ENCODE peak calls at places on chromosomes 2 and 18, in nine cellular contexts. One of them, this sample, is unnamed.

GRCh38 chr2:233845301-233846060 is 8.9 kb downstream of the HJURP start:
- DNase-seq in psoas muscle: no peak
- DNase-seq in right atrium auricular region: peak
- DNase-seq in Calu3: no peak
- DNase-seq in lower leg skin: peak
- DNase-seq in mucosa of descending colon: no peak
- DNase-seq in non-pigmented ciliary epithelial cell: no peak
- DNase-seq in CD8-positive, alpha-beta T cell: no peak
- DNase-seq in spleen: peak
- DNase-seq in this sample: no peak

GRCh38 chr2:71156531-71156930 is 26.1 kb downstream of the MPHOSPH10 start:
- DNase-seq in psoas muscle: no peak
- DNase-seq in right atrium auricular region: no peak
- DNase-seq in Calu3: no peak
- DNase-seq in lower leg skin: no peak
- DNase-seq in mucosa of descending colon: no peak
- DNase-seq in non-pigmented ciliary epithelial cell: no peak
- DNase-seq in CD8-positive, alpha-beta T cell: no peak
- DNase-seq in spleen: no peak
- DNase-seq in this sample: no peak

GRCh38 chr2:189304360-189304759 is 124.8 kb upstream of the COL5A2 start:
- DNase-seq in psoas muscle: no peak
- DNase-seq in right atrium auricular region: no peak
- DNase-seq in Calu3: no peak
- DNase-seq in lower leg skin: no peak
- DNase-seq in mucosa of descending colon: no peak
- DNase-seq in non-pigmented ciliary epithelial cell: no peak
- DNase-seq in CD8-positive, alpha-beta T cell: peak
- DNase-seq in spleen: no peak
- DNase-seq in this sample: no peak

GRCh38 chr18:46485675-46486200 is 171.3 kb downstream of the LOXHD1 start:
- DNase-seq in psoas muscle: no peak
- DNase-seq in right atrium auricular region: no peak
- DNase-seq in Calu3: no peak
- DNase-seq in lower leg skin: no peak
- DNase-seq in mucosa of descending colon: no peak
- DNase-seq in non-pigmented ciliary epithelial cell: no peak
- DNase-seq in CD8-positive, alpha-beta T cell: no peak
- DNase-seq in spleen: no peak
- DNase-seq in this sample: no peak

GRCh38 chr2:74205586-74205985 is 7.2 kb downstream of the MTHFD2 start:
- DNase-seq in psoas muscle: no peak
- DNase-seq in right atrium auricular region: no peak
- DNase-seq in Calu3: peak
- DNase-seq in lower leg skin: peak
- DNase-seq in mucosa of descending colon: peak
- DNase-seq in non-pigmented ciliary epithelial cell: no peak
- DNase-seq in CD8-positive, alpha-beta T cell: peak
- DNase-seq in spleen: no peak
- DNase-seq in this sample: no peak

GRCh38 chr2:144430722-144431163 is 89.2 kb downstream of the ZEB2 start:
- DNase-seq in psoas muscle: no peak
- DNase-seq in right atrium auricular region: no peak
- DNase-seq in Calu3: no peak
- DNase-seq in lower leg skin: no peak
- DNase-seq in mucosa of descending colon: no peak
- DNase-seq in non-pigmented ciliary epithelial cell: no peak
- DNase-seq in CD8-positive, alpha-beta T cell: no peak
- DNase-seq in spleen: no peak
- DNase-seq in this sample: no peak

GRCh38 chr18:3777719-3778118 is 327.7 kb downstream of the TGIF1 start:
- DNase-seq in psoas muscle: no peak
- DNase-seq in right atrium auricular region: no peak
- DNase-seq in Calu3: no peak
- DNase-seq in lower leg skin: no peak
- DNase-seq in mucosa of descending colon: no peak
- DNase-seq in non-pigmented ciliary epithelial cell: no peak
- DNase-seq in CD8-positive, alpha-beta T cell: no peak
- DNase-seq in spleen: no peak
- DNase-seq in this sample: no peak

GRCh38 chr2:110170102-110170501 is 34.7 kb downstream of the NPHP1 start:
- DNase-seq in psoas muscle: no peak
- DNase-seq in right atrium auricular region: no peak
- DNase-seq in Calu3: no peak
- DNase-seq in lower leg skin: no peak
- DNase-seq in mucosa of descending colon: no peak
- DNase-seq in non-pigmented ciliary epithelial cell: no peak
- DNase-seq in CD8-positive, alpha-beta T cell: no peak
- DNase-seq in spleen: no peak
- DNase-seq in this sample: no peak

GRCh38 chr2:47056875-47057731 is 98.0 kb downstream of the STPG4 start:
- DNase-seq in psoas muscle: peak
- DNase-seq in right atrium auricular region: peak
- DNase-seq in Calu3: no peak
- DNase-seq in lower leg skin: no peak
- DNase-seq in mucosa of descending colon: peak
- DNase-seq in non-pigmented ciliary epithelial cell: no peak
- DNase-seq in CD8-positive, alpha-beta T cell: no peak
- DNase-seq in spleen: no peak
- DNase-seq in this sample: no peak

GRCh38 chr2:46996300-46996843 is 80.8 kb upstream of the MCFD2 start:
- DNase-seq in psoas muscle: no peak
- DNase-seq in right atrium auricular region: no peak
- DNase-seq in Calu3: no peak
- DNase-seq in lower leg skin: no peak
- DNase-seq in mucosa of descending colon: no peak
- DNase-seq in non-pigmented ciliary epithelial cell: no peak
- DNase-seq in CD8-positive, alpha-beta T cell: no peak
- DNase-seq in spleen: no peak
- DNase-seq in this sample: no peak

GRCh38 chr2:72793798-72794447 is 31.9 kb downstream of the EXOC6B start:
- DNase-seq in psoas muscle: no peak
- DNase-seq in right atrium auricular region: no peak
- DNase-seq in Calu3: no peak
- DNase-seq in lower leg skin: no peak
- DNase-seq in mucosa of descending colon: no peak
- DNase-seq in non-pigmented ciliary epithelial cell: no peak
- DNase-seq in CD8-positive, alpha-beta T cell: no peak
- DNase-seq in spleen: no peak
- DNase-seq in this sample: no peak

GRCh38 chr2:63652063-63652985 is 63.6 kb downstream of the MDH1 start:
- DNase-seq in psoas muscle: no peak
- DNase-seq in right atrium auricular region: no peak
- DNase-seq in Calu3: no peak
- DNase-seq in lower leg skin: no peak
- DNase-seq in mucosa of descending colon: no peak
- DNase-seq in non-pigmented ciliary epithelial cell: no peak
- DNase-seq in CD8-positive, alpha-beta T cell: no peak
- DNase-seq in spleen: no peak
- DNase-seq in this sample: no peak

GRCh38 chr2:6957910-6958615 is 40.9 kb downstream of the RNF144A start:
- DNase-seq in psoas muscle: peak
- DNase-seq in right atrium auricular region: no peak
- DNase-seq in Calu3: no peak
- DNase-seq in lower leg skin: no peak
- DNase-seq in mucosa of descending colon: no peak
- DNase-seq in non-pigmented ciliary epithelial cell: no peak
- DNase-seq in CD8-positive, alpha-beta T cell: no peak
- DNase-seq in spleen: no peak
- DNase-seq in this sample: peak

GRCh38 chr2:201955231-201955630 is 78.4 kb upstream of the FZD7 start:
- DNase-seq in psoas muscle: no peak
- DNase-seq in right atrium auricular region: no peak
- DNase-seq in Calu3: no peak
- DNase-seq in lower leg skin: no peak
- DNase-seq in mucosa of descending colon: no peak
- DNase-seq in non-pigmented ciliary epithelial cell: no peak
- DNase-seq in CD8-positive, alpha-beta T cell: no peak
- DNase-seq in spleen: no peak
- DNase-seq in this sample: no peak

GRCh38 chr2:47339745-47340541 is 63.0 kb upstream of the MSH2 start:
- DNase-seq in psoas muscle: no peak
- DNase-seq in right atrium auricular region: no peak
- DNase-seq in Calu3: peak
- DNase-seq in lower leg skin: no peak
- DNase-seq in mucosa of descending colon: peak
- DNase-seq in non-pigmented ciliary epithelial cell: no peak
- DNase-seq in CD8-positive, alpha-beta T cell: no peak
- DNase-seq in spleen: no peak
- DNase-seq in this sample: no peak

GRCh38 chr2:153986488-153987229 is 114.9 kb downstream of the GALNT13 start:
- DNase-seq in psoas muscle: no peak
- DNase-seq in right atrium auricular region: no peak
- DNase-seq in Calu3: peak
- DNase-seq in lower leg skin: no peak
- DNase-seq in mucosa of descending colon: no peak
- DNase-seq in non-pigmented ciliary epithelial cell: no peak
- DNase-seq in CD8-positive, alpha-beta T cell: no peak
- DNase-seq in spleen: no peak
- DNase-seq in this sample: no peak

GRCh38 chr2:183124957-183125255 is 663 bp downstream of the NUP35 start:
- DNase-seq in psoas muscle: no peak
- DNase-seq in right atrium auricular region: no peak
- DNase-seq in Calu3: no peak
- DNase-seq in lower leg skin: no peak
- DNase-seq in mucosa of descending colon: no peak
- DNase-seq in non-pigmented ciliary epithelial cell: no peak
- DNase-seq in CD8-positive, alpha-beta T cell: no peak
- DNase-seq in spleen: no peak
- DNase-seq in this sample: no peak

GRCh38 chr2:162333968-162334367 is 10.0 kb upstream of the GCA start:
- DNase-seq in psoas muscle: no peak
- DNase-seq in right atrium auricular region: no peak
- DNase-seq in Calu3: peak
- DNase-seq in lower leg skin: no peak
- DNase-seq in mucosa of descending colon: peak
- DNase-seq in non-pigmented ciliary epithelial cell: no peak
- DNase-seq in CD8-positive, alpha-beta T cell: peak
- DNase-seq in spleen: no peak
- DNase-seq in this sample: no peak

GRCh38 chr2:191351921-191352320 is 106.7 kb downstream of the MYO1B start:
- DNase-seq in psoas muscle: no peak
- DNase-seq in right atrium auricular region: no peak
- DNase-seq in Calu3: no peak
- DNase-seq in lower leg skin: no peak
- DNase-seq in mucosa of descending colon: no peak
- DNase-seq in non-pigmented ciliary epithelial cell: no peak
- DNase-seq in CD8-positive, alpha-beta T cell: no peak
- DNase-seq in spleen: no peak
- DNase-seq in this sample: no peak

GRCh38 chr2:109736177-109736827 is 57.8 kb upstream of the RGPD5 start:
- DNase-seq in psoas muscle: no peak
- DNase-seq in right atrium auricular region: peak
- DNase-seq in Calu3: peak
- DNase-seq in lower leg skin: peak
- DNase-seq in mucosa of descending colon: peak
- DNase-seq in non-pigmented ciliary epithelial cell: peak
- DNase-seq in CD8-positive, alpha-beta T cell: no peak
- DNase-seq in spleen: peak
- DNase-seq in this sample: peak

GRCh38 chr2:10212827-10213226 is 89.9 kb upstream of the HPCAL1 start:
- DNase-seq in psoas muscle: no peak
- DNase-seq in right atrium auricular region: no peak
- DNase-seq in Calu3: no peak
- DNase-seq in lower leg skin: no peak
- DNase-seq in mucosa of descending colon: no peak
- DNase-seq in non-pigmented ciliary epithelial cell: no peak
- DNase-seq in CD8-positive, alpha-beta T cell: no peak
- DNase-seq in spleen: peak
- DNase-seq in this sample: no peak

GRCh38 chr2:223674998-223675609 is 72.9 kb upstream of the SCG2 start:
- DNase-seq in psoas muscle: no peak
- DNase-seq in right atrium auricular region: no peak
- DNase-seq in Calu3: peak
- DNase-seq in lower leg skin: no peak
- DNase-seq in mucosa of descending colon: no peak
- DNase-seq in non-pigmented ciliary epithelial cell: no peak
- DNase-seq in CD8-positive, alpha-beta T cell: no peak
- DNase-seq in spleen: no peak
- DNase-seq in this sample: no peak

This sample was measured in vagina.